ENCODE peak calls at places on chromosomes 1 and 21, in four cellular contexts. One of them, this sample, is unnamed.
A peak's percentile ranks its signal among the peaks of the same experiment; 100 is the strongest.

GRCh38 chr1:1109743-1110142 is 6.1 kb downstream of the C1orf159 start:
- DNase-seq in heart right ventricle: no peak
- DNase-seq in stimulated activated naive CD8-positive, alpha-beta T cell treated with anti-CD3 and anti-CD28 coated beads, Interleukin-15, Interleukin-2, amounts not matched to agents 100 U/mL and 50 U/mL, for 24 hours: no peak
- DNase-seq in foreskin fibroblast: no peak
- DNase-seq in this sample: peak; percentile 89

GRCh38 chr1:26069941-26070807 is 2.7 kb upstream of the TRIM63 start:
- DNase-seq in heart right ventricle: no peak
- DNase-seq in foreskin fibroblast: no peak
- DNase-seq in stimulated activated naive CD8-positive, alpha-beta T cell treated with anti-CD3 and anti-CD28 coated beads, Interleukin-15, Interleukin-2, amounts not matched to agents 100 U/mL and 50 U/mL, for 24 hours: no peak
- DNase-seq in this sample: no peak

GRCh38 chr1:47755368-47755990 is 241.7 kb downstream of the TRABD2B start:
- DNase-seq in stimulated activated naive CD8-positive, alpha-beta T cell treated with anti-CD3 and anti-CD28 coated beads, Interleukin-15, Interleukin-2, amounts not matched to agents 100 U/mL and 50 U/mL, for 24 hours: peak; percentile 71
- DNase-seq in heart right ventricle: no peak
- DNase-seq in foreskin fibroblast: no peak
- DNase-seq in this sample: no peak

GRCh38 chr1:61842863-61843514 is 100.7 kb downstream of the PATJ start:
- DNase-seq in foreskin fibroblast: peak; percentile 34
- DNase-seq in heart right ventricle: no peak
- DNase-seq in stimulated activated naive CD8-positive, alpha-beta T cell treated with anti-CD3 and anti-CD28 coated beads, Interleukin-15, Interleukin-2, amounts not matched to agents 100 U/mL and 50 U/mL, for 24 hours: no peak
- DNase-seq in this sample: no peak

GRCh38 chr1:12643079-12643478 is 806 bp upstream of the AADACL4 start:
- DNase-seq in stimulated activated naive CD8-positive, alpha-beta T cell treated with anti-CD3 and anti-CD28 coated beads, Interleukin-15, Interleukin-2, amounts not matched to agents 100 U/mL and 50 U/mL, for 24 hours: no peak
- DNase-seq in foreskin fibroblast: no peak
- DNase-seq in heart right ventricle: no peak
- DNase-seq in this sample: no peak

GRCh38 chr1:23809751-23810171 is 9.2 kb upstream of the GALE start:
- DNase-seq in heart right ventricle: peak; percentile 62
- DNase-seq in foreskin fibroblast: peak; percentile 75
- DNase-seq in stimulated activated naive CD8-positive, alpha-beta T cell treated with anti-CD3 and anti-CD28 coated beads, Interleukin-15, Interleukin-2, amounts not matched to agents 100 U/mL and 50 U/mL, for 24 hours: peak; percentile 90
- DNase-seq in this sample: peak; percentile 84

GRCh38 chr1:48216276-48216675 is 6.2 kb upstream of the SLC5A9 start:
- DNase-seq in stimulated activated naive CD8-positive, alpha-beta T cell treated with anti-CD3 and anti-CD28 coated beads, Interleukin-15, Interleukin-2, amounts not matched to agents 100 U/mL and 50 U/mL, for 24 hours: no peak
- DNase-seq in foreskin fibroblast: no peak
- DNase-seq in heart right ventricle: no peak
- DNase-seq in this sample: no peak

GRCh38 chr1:91173379-91173890 is 151.6 kb upstream of the ZNF644 start:
- DNase-seq in heart right ventricle: no peak
- DNase-seq in foreskin fibroblast: peak; percentile 25
- DNase-seq in stimulated activated naive CD8-positive, alpha-beta T cell treated with anti-CD3 and anti-CD28 coated beads, Interleukin-15, Interleukin-2, amounts not matched to agents 100 U/mL and 50 U/mL, for 24 hours: no peak
- DNase-seq in this sample: no peak

GRCh38 chr21:15731243-15731613 is 1.4 kb downstream of the USP25 start:
- DNase-seq in heart right ventricle: no peak
- DNase-seq in foreskin fibroblast: peak; percentile 51
- DNase-seq in stimulated activated naive CD8-positive, alpha-beta T cell treated with anti-CD3 and anti-CD28 coated beads, Interleukin-15, Interleukin-2, amounts not matched to agents 100 U/mL and 50 U/mL, for 24 hours: no peak
- DNase-seq in this sample: no peak

GRCh38 chr1:224879404-224879803 is 50.1 kb upstream of the DNAH14 start:
- DNase-seq in heart right ventricle: no peak
- DNase-seq in foreskin fibroblast: peak; percentile 69
- DNase-seq in stimulated activated naive CD8-positive, alpha-beta T cell treated with anti-CD3 and anti-CD28 coated beads, Interleukin-15, Interleukin-2, amounts not matched to agents 100 U/mL and 50 U/mL, for 24 hours: no peak
- DNase-seq in this sample: no peak

GRCh38 chr1:26020390-26020789 is 1.2 kb upstream of the EXTL1 start:
- DNase-seq in stimulated activated naive CD8-positive, alpha-beta T cell treated with anti-CD3 and anti-CD28 coated beads, Interleukin-15, Interleukin-2, amounts not matched to agents 100 U/mL and 50 U/mL, for 24 hours: no peak
- DNase-seq in foreskin fibroblast: peak; percentile 62
- DNase-seq in heart right ventricle: peak; percentile 73
- DNase-seq in this sample: no peak

GRCh38 chr1:243409284-243409683 is 153.4 kb downstream of the SDCCAG8 start:
- DNase-seq in foreskin fibroblast: no peak
- DNase-seq in stimulated activated naive CD8-positive, alpha-beta T cell treated with anti-CD3 and anti-CD28 coated beads, Interleukin-15, Interleukin-2, amounts not matched to agents 100 U/mL and 50 U/mL, for 24 hours: no peak
- DNase-seq in heart right ventricle: no peak
- DNase-seq in this sample: no peak

GRCh38 chr1:91283421-91283726 is 121.3 kb downstream of the HFM1 start:
- DNase-seq in foreskin fibroblast: no peak
- DNase-seq in stimulated activated naive CD8-positive, alpha-beta T cell treated with anti-CD3 and anti-CD28 coated beads, Interleukin-15, Interleukin-2, amounts not matched to agents 100 U/mL and 50 U/mL, for 24 hours: no peak
- DNase-seq in heart right ventricle: no peak
- DNase-seq in this sample: no peak

GRCh38 chr1:207018707-207019106 is 13.8 kb downstream of the C1orf116 start:
- DNase-seq in stimulated activated naive CD8-positive, alpha-beta T cell treated with anti-CD3 and anti-CD28 coated beads, Interleukin-15, Interleukin-2, amounts not matched to agents 100 U/mL and 50 U/mL, for 24 hours: no peak
- DNase-seq in foreskin fibroblast: no peak
- DNase-seq in heart right ventricle: no peak
- DNase-seq in this sample: no peak

GRCh38 chr1:29349871-29350491 is 113.7 kb downstream of the PTPRU start:
- DNase-seq in heart right ventricle: no peak
- DNase-seq in foreskin fibroblast: no peak
- DNase-seq in stimulated activated naive CD8-positive, alpha-beta T cell treated with anti-CD3 and anti-CD28 coated beads, Interleukin-15, Interleukin-2, amounts not matched to agents 100 U/mL and 50 U/mL, for 24 hours: no peak
- DNase-seq in this sample: no peak

GRCh38 chr1:234676103-234676594 is 66.2 kb upstream of the IRF2BP2 start:
- DNase-seq in foreskin fibroblast: peak; percentile 86
- DNase-seq in stimulated activated naive CD8-positive, alpha-beta T cell treated with anti-CD3 and anti-CD28 coated beads, Interleukin-15, Interleukin-2, amounts not matched to agents 100 U/mL and 50 U/mL, for 24 hours: peak; percentile 65
- DNase-seq in heart right ventricle: peak; percentile 91
- DNase-seq in this sample: peak; percentile 82

This sample was measured in left colon.